ENCODE peak calls at places on chromosome 1, in nine cellular contexts. C, D, T, N, J, S, O, Y and V are unnamed samples.

GRCh38 chr1:36351222-36351977 is 28.0 kb upstream of the EVA1B start:
- DNase-seq in C (peak; percentile 87), D (peak; percentile 92), T (peak; percentile 67), N (peak; percentile 57), J (no peak), S (peak; percentile 54), O (peak; percentile 84), Y (peak; percentile 93), V (no peak)

GRCh38 chr1:178684542-178685000 is 40.5 kb upstream of the RALGPS2 start:
- DNase-seq in C (peak; percentile 93), D (peak; percentile 96), T (peak; percentile 87), N (peak; percentile 87), J (no peak), S (no peak), O (peak; percentile 97), Y (peak; percentile 96), V (peak; percentile 88)

GRCh38 chr1:208227366-208227765 is 16.8 kb downstream of the PLXNA2 start:
- DNase-seq in C (no peak), D (no peak), T (no peak), N (no peak), J (no peak), S (no peak), O (peak; percentile 69), Y (no peak), V (no peak)

GRCh38 chr1:232789660-232790059 is 15.6 kb upstream of the MAP10 start:
- DNase-seq in C (no peak), D (no peak), T (no peak), N (no peak), J (no peak), S (no peak), O (no peak), Y (peak; percentile 90), V (no peak)

GRCh38 chr1:211541715-211542477 is 37.1 kb downstream of the SLC30A1 start:
- DNase-seq in C (peak; percentile 46), D (no peak), T (no peak), N (peak; percentile 68), J (no peak), S (no peak), O (peak; percentile 48), Y (no peak), V (no peak)

GRCh38 chr1:203519053-203519770 is 25.3 kb downstream of the OPTC start:
- DNase-seq in C (no peak), D (no peak), T (no peak), N (no peak), J (peak; percentile 94), S (no peak), O (no peak), Y (no peak), V (no peak)

GRCh38 chr1:54982739-54983138 is 2.3 kb downstream of the TMEM61 start:
- DNase-seq in C (no peak), D (no peak), T (no peak), N (no peak), J (peak; percentile 35), S (no peak), O (no peak), Y (no peak), V (no peak)

GRCh38 chr1:234083460-234083859 is 179.0 kb downstream of the SLC35F3 start:
- DNase-seq in C (peak; percentile 24), D (no peak), T (no peak), N (no peak), J (no peak), S (no peak), O (no peak), Y (no peak), V (no peak)

GRCh38 chr1:19918057-19918456 is 5.4 kb downstream of the PLA2G2E start:
- DNase-seq in C (peak; percentile 78), D (peak; percentile 89), T (peak; percentile 49), N (peak; percentile 76), J (peak; percentile 93), S (peak; percentile 81), O (peak; percentile 90), Y (peak; percentile 82), V (peak; percentile 49)

GRCh38 chr1:206506803-206507394 is 432 bp upstream of the RASSF5 start:
- DNase-seq in C (no peak), D (no peak), T (no peak), N (no peak), J (no peak), S (no peak), O (no peak), Y (no peak), V (no peak)

GRCh38 chr1:27372022-27372807 is 2.4 kb downstream of the FCN3 start:
- DNase-seq in C (no peak), D (no peak), T (no peak), N (no peak), J (no peak), S (no peak), O (no peak), Y (no peak), V (no peak)

GRCh38 chr1:27367160-27367650 is 444 bp upstream of the MAP3K6 start:
- DNase-seq in C (no peak), D (no peak), T (no peak), N (no peak), J (no peak), S (no peak), O (no peak), Y (no peak), V (no peak)

GRCh38 chr1:27366411-27367159 is at the start of gene MAP3K6:
- DNase-seq in C (peak; percentile 73), D (peak; percentile 84), T (no peak), N (peak; percentile 23), J (peak; percentile 92), S (peak; percentile 93), O (peak; percentile 68), Y (peak; percentile 76), V (no peak)

GRCh38 chr1:27366113-27366410 is 699 bp downstream of the MAP3K6 start:
- DNase-seq in C (peak; percentile 78), D (peak; percentile 77), T (no peak), N (no peak), J (peak; percentile 95), S (peak; percentile 95), O (peak; percentile 50), Y (peak; percentile 63), V (no peak)

GRCh38 chr1:27368872-27369703 is 2.3 kb upstream of the MAP3K6 start:
- DNase-seq in C (peak; percentile 31), D (peak; percentile 47), T (no peak), N (no peak), J (no peak), S (no peak), O (peak; percentile 52), Y (peak; percentile 25), V (no peak)
- TF ChIP-seq CTCF in C (peak; percentile 30), D (peak; percentile 29), T (peak; percentile 24), N (peak; percentile 38), J (peak; percentile 58), S (no peak), O (peak; percentile 49), Y (peak; percentile 36), V (peak; percentile 40)

GRCh38 chr1:16450863-16451481 is 10.4 kb downstream of the NECAP2 start:
- DNase-seq in C (no peak), D (no peak), T (no peak), N (no peak), J (no peak), S (no peak), O (no peak), Y (no peak), V (no peak)
- H3K4me3 ChIP-seq in C (no peak overlapping the region), D (no peak overlapping the region), T (no peak overlapping the region), N (no peak overlapping the region), J (no peak overlapping the region), S (no peak overlapping the region), O (no peak overlapping the region), Y (no peak overlapping the region), V (no peak overlapping the region)

GRCh38 chr1:118983558-118984021 is 4.6 kb downstream of the TBX15 start:
- DNase-seq in C (peak; percentile 43), D (no peak), T (no peak), N (no peak), J (peak; percentile 57), S (no peak), O (no peak), Y (peak; percentile 43), V (no peak)

GRCh38 chr1:118985611-118986290 is 2.4 kb downstream of the TBX15 start:
- DNase-seq in C (no peak), D (no peak), T (no peak), N (no peak), J (no peak), S (no peak), O (peak; percentile 56), Y (no peak), V (no peak)

GRCh38 chr1:118984990-118985608 is 3.0 kb downstream of the TBX15 start:
- DNase-seq in C (no peak), D (no peak), T (no peak), N (no peak), J (peak; percentile 67), S (no peak), O (peak; percentile 43), Y (no peak), V (no peak)

GRCh38 chr1:118982816-118983557 is 5.2 kb downstream of the TBX15 start:
- DNase-seq in C (no peak), D (no peak), T (no peak), N (no peak), J (no peak), S (no peak), O (no peak), Y (no peak), V (no peak)

DNA sequence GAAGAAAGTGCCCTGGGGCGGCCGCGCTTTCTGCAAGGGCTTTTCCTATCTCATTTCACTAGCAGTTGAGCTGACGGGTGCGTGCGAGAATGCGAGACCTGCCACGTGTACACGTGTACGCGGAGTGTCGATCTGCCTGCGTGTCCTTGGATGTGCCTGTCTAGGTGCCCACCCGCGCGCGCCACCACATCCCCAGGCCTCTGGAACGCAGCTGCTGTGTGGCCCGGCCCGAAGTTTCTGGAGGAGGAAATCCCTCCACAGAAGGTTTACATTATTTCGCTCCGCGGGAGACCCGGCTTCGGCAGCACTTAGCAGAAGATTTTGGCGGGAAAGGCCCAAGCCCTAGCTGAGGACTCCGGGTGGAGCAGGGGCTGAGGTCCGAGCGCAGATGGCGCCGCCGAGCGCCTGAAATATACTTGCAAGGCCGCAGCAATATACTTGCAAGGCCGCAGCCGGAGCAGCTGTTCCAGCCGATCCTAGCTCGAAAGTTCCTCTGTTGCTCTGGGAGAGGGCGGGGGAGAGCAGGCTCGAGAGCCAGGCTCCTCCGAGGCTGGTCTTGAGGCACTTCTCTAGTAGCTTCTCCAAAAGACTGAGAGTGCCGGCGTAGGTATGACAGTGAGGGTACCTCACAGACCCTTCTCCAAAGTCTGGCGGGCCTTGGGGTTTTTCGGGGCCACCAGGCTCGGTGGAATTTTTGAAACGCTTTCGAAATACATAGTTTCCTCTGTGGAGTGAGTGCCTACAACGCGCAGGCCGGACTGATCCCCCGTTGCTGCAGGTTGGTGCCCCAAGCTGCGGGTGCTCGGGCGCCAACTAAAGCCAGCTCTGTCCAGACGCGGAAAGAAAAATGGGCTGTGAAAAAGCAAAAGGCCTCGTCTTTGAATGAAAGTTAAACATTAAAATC is 3.8 kb downstream of the TBX15 start:
- DNase-seq in C (peak; percentile 70), D (no peak), T (no peak), N (no peak), J (peak; percentile 83), S (no peak), O (peak; percentile 82), Y (peak; percentile 66), V (no peak)
- TF ChIP-seq CTCF in C (no peak), D (no peak), T (no peak), N (no peak), J (peak; percentile 30), S (no peak), O (peak; percentile 19), Y (no peak), V (no peak)

DNA sequence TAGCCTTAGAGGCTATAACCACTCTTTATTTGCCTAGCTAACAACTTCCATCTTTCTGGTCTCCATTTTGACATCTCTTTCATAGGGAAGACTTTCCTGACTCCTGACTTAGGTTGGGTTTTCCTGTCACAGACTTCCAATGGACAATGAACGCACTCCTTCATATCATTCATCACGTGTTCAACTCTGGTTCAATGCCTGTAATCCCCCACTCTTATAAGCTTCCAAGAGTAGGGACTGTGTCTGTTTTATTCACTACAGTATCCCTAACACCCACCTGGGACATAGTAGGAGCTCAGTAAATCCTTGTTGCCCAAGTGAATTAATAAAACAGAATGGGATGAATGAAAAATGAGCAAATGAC is 4.6 kb downstream of the SLAMF1 start:
- DNase-seq in C (no peak), D (no peak), T (no peak), N (no peak), J (no peak), S (no peak), O (no peak), Y (no peak), V (no peak)
- H3K4me3 ChIP-seq in C (no peak overlapping the region), D (no peak overlapping the region), T (no peak overlapping the region), N (no peak overlapping the region), J (no peak overlapping the region), S (no peak overlapping the region), O (no peak overlapping the region), Y (no peak overlapping the region), V (no peak overlapping the region)